ENCODE peak calls at places on chromosomes 12 and 14, in seven cellular contexts. T is H54, F is NCI-H510A, J is T-helper 2 cell, Q is sigmoid colon, Y is foreskin fibroblast, C is SK-N-SH. G is an unnamed sample.

GRCh38 chr12:124914392-124915248 is at the start of gene UBC:
- DNase-seq in F (no peak), T (no peak), C (peak; percentile 93), J (peak; percentile 86), Q (peak; percentile 98), Y (peak; percentile 94), G (peak; percentile 86)

GRCh38 chr12:62435337-62436163 is 31.1 kb upstream of the MON2 start:
- DNase-seq in C (peak; percentile 61), J (no peak), T (no peak), F (peak; percentile 55), Q (peak; percentile 65), Y (peak; percentile 49), G (no peak)

GRCh38 chr12:93167841-93168492 is 209.8 kb upstream of the NUDT4 start:
- DNase-seq in F (no peak), Y (no peak), Q (no peak), C (no peak), J (no peak), T (no peak), G (no peak)

GRCh38 chr12:89192419-89192818 is 159.9 kb downstream of the DUSP6 start:
- DNase-seq in Y (peak; percentile 35), F (no peak), T (no peak), J (no peak), C (no peak), Q (no peak), G (no peak)

GRCh38 chr12:27424631-27425230 is 21.8 kb upstream of the SMCO2 start:
- DNase-seq in C (peak; percentile 19), Q (no peak), J (no peak), T (no peak), Y (peak; percentile 44), F (no peak), G (no peak)

GRCh38 chr14:105485720-105486332 is 860 bp upstream of the CRIP1 start:
- DNase-seq in J (peak; percentile 69), Y (no peak), Q (no peak), C (peak; percentile 92), T (no peak), F (no peak), G (no peak)

GRCh38 chr12:104573-105081 is 38.1 kb downstream of the IQSEC3 start:
- DNase-seq in Q (peak; percentile 49), C (no peak), J (no peak), Y (no peak), F (peak; percentile 89), T (no peak), G (no peak)

GRCh38 chr14:74302160-74302628 is 540 bp downstream of the ABCD4 start:
- DNase-seq in C (peak; percentile 67), F (no peak), J (no peak), Q (no peak), Y (peak; percentile 36), T (peak; percentile 12), G (no peak)

GRCh38 chr12:117109943-117110342 is 10.7 kb upstream of the TESC start:
- DNase-seq in Q (no peak), C (no peak), T (no peak), Y (no peak), J (no peak), F (no peak), G (no peak)

GRCh38 chr14:26286806-26287205 is 311.0 kb downstream of the NOVA1 start:
- DNase-seq in J (no peak), C (no peak), T (no peak), Y (no peak), Q (no peak), F (no peak), G (no peak)

GRCh38 chr12:90124914-90125313 is 416.3 kb upstream of the ATP2B1 start:
- DNase-seq in Q (no peak), C (no peak), F (no peak), T (no peak), Y (no peak), J (no peak), G (no peak)

GRCh38 chr12:52032431-52032796 is 18.8 kb upstream of the NR4A1 start:
- DNase-seq in T (no peak), Q (peak; percentile 98), C (no peak), F (no peak), J (no peak), Y (peak; percentile 61), G (no peak)

GRCh38 chr14:41285193-41285748 is 321.4 kb upstream of the LRFN5 start:
- DNase-seq in C (no peak), T (no peak), Q (no peak), F (no peak), Y (no peak), J (no peak), G (no peak)

GRCh38 chr14:56145181-56145580 is 27.0 kb downstream of the PELI2 start:
- DNase-seq in T (no peak), C (no peak), Q (no peak), F (no peak), Y (no peak), J (no peak), G (no peak)

GRCh38 chr14:21191261-21191808 is 35.5 kb upstream of the OR5AU1 start:
- DNase-seq in C (peak; percentile 18), J (no peak), F (no peak), Q (no peak), Y (no peak), T (no peak), G (no peak)

GRCh38 chr12:98594050-98594853 is 766 bp downstream of the SLC25A3 start:
- DNase-seq in Y (no peak), T (no peak), C (peak; percentile 36), J (no peak), F (no peak), Q (peak; percentile 77), G (no peak)

GRCh38 chr12:123078114-123078465 is 72.8 kb downstream of the PITPNM2 start:
- DNase-seq in Y (no peak), F (no peak), C (peak; percentile 38), T (no peak), J (no peak), Q (no peak), G (no peak)

GRCh38 chr12:122724641-122725243 is 5.9 kb downstream of the HCAR1 start:
- DNase-seq in F (no peak), Q (no peak), J (no peak), C (no peak), T (no peak), Y (no peak), G (no peak)

GRCh38 chr12:121812921-121813896 is 9.4 kb downstream of the SETD1B start:
- DNase-seq in F (no peak), J (no peak), T (no peak), Y (no peak), Q (peak; percentile 67), C (no peak), G (no peak)

GRCh38 chr12:29781705-29782266 is 2.0 kb downstream of the TMTC1 start:
- DNase-seq in F (no peak), Y (no peak), C (no peak), J (no peak), Q (no peak), T (no peak), G (no peak)

GRCh38 chr12:130620281-130620680 is 95.8 kb downstream of the RIMBP2 start:
- DNase-seq in C (no peak), Q (peak; percentile 57), T (no peak), F (no peak), Y (no peak), J (no peak), G (no peak)

GRCh38 chr12:85740190-85740589 is 96.0 kb downstream of the RASSF9 start:
- DNase-seq in T (no peak), Q (no peak), J (no peak), F (no peak), C (no peak), Y (peak; percentile 1), G (no peak)

GRCh38 chr12:93626160-93626559 is 51.0 kb upstream of the CRADD start:
- DNase-seq in T (no peak), Q (no peak), J (no peak), Y (no peak), C (no peak), F (no peak), G (no peak)

GRCh38 chr12:122834921-122835692 is at the start of gene HIP1R:
- DNase-seq in T (no peak), Q (peak; percentile 69), J (peak; percentile 47), C (peak; percentile 94), Y (no peak), F (peak; percentile 56), G (peak; percentile 32)

GRCh38 chr12:65620026-65620425 is 204.3 kb upstream of the HMGA2 start:
- DNase-seq in Q (no peak), J (no peak), Y (no peak), F (no peak), T (no peak), C (no peak), G (no peak)

GRCh38 chr12:130936566-130936965 is 17.1 kb upstream of the ADGRD1 start:
- DNase-seq in C (no peak), T (no peak), J (no peak), Y (no peak), Q (no peak), F (no peak), G (no peak)

GRCh38 chr12:20429876-20430275 is 61.5 kb downstream of the PDE3A start:
- DNase-seq in J (no peak), C (no peak), Y (no peak), F (no peak), Q (no peak), T (no peak), G (no peak)

GRCh38 chr14:62322216-62322615 is 560.0 kb downstream of the SNAPC1 start:
- DNase-seq in C (no peak), Y (no peak), Q (no peak), J (no peak), T (no peak), F (no peak), G (no peak)

GRCh38 chr14:94472842-94473241 is 3.2 kb downstream of the SERPINA9 start:
- DNase-seq in Y (no peak), T (no peak), J (no peak), Q (peak; percentile 33), C (no peak), F (no peak), G (no peak)

GRCh38 chr12:105228494-105228893 is 7.5 kb downstream of the APPL2 start:
- DNase-seq in Y (peak; percentile 88), Q (no peak), F (no peak), C (no peak), J (no peak), T (no peak), G (no peak)

GRCh38 chr14:68593806-68594536 is 198.9 kb downstream of the ZFP36L1 start:
- DNase-seq in C (no peak), T (no peak), Y (no peak), Q (no peak), J (no peak), F (no peak), G (no peak)

GRCh38 chr12:76138656-76139055 is 54.2 kb upstream of the NAP1L1 start:
- DNase-seq in F (no peak), Q (no peak), C (no peak), Y (no peak), T (no peak), J (no peak), G (no peak)

GRCh38 chr12:25715147-25715546 is 162.1 kb upstream of the LMNTD1 start:
- DNase-seq in Q (no peak), C (no peak), F (no peak), T (no peak), Y (peak; percentile 67), J (no peak), G (no peak)

G was measured in activated T-helper 1 cell treated with anti-CD3 and anti-CD28 coated beads, Interleukin-2, amount 50 U/mL, for 16 hours.